ENCODE peak calls at places on chromosomes 7 and 10, in six cellular contexts. F, I, Y, J, M and A are unnamed samples.

GRCh38 chr7:29511851-29512250 is 51.8 kb upstream of the PRR15 start:
- DNase-seq in F (no peak), I (no peak), Y (no peak), J (no peak), M (no peak), A (no peak)

GRCh38 chr10:15791816-15792524 is 68.3 kb downstream of the MINDY3 start:
- DNase-seq in F (no peak), I (no peak), Y (no peak), J (no peak), M (no peak), A (no peak)

GRCh38 chr10:103145860-103146466 is 47.1 kb downstream of the NT5C2 start:
- DNase-seq in F (peak), I (no peak), Y (no peak), J (peak), M (peak), A (no peak)

GRCh38 chr7:92850506-92850905 is 14.1 kb upstream of the CDK6 start:
- DNase-seq in F (no peak), I (no peak), Y (no peak), J (no peak), M (no peak), A (no peak)

GRCh38 chr7:149825567-149826343 is 12.4 kb upstream of the ZNF862 start:
- DNase-seq in F (no peak), I (no peak), Y (no peak), J (no peak), M (no peak), A (no peak)

GRCh38 chr10:132690821-132691610 is 94.9 kb downstream of the NKX6-2 start:
- DNase-seq in F (no peak), I (no peak), Y (no peak), J (no peak), M (no peak), A (no peak)

GRCh38 chr7:76020031-76020714 is 25.8 kb upstream of the TMEM120A start:
- DNase-seq in F (peak), I (peak), Y (peak), J (peak), M (peak), A (peak)

GRCh38 chr10:71708897-71709882 is 10.4 kb downstream of the C10orf105 start:
- DNase-seq in F (no peak), I (no peak), Y (no peak), J (no peak), M (no peak), A (no peak)